ENCODE peak calls at places on chromosomes 7 and 10, in eight cellular contexts. E, Y, H, B, M, O, C and X are unnamed samples.

GRCh38 chr7:20797174-20798080 is 10.7 kb upstream of the SP8 start:
- DNase-seq in E (no peak), Y (no peak), H (no peak), B (no peak), M (no peak), O (no peak), C (no peak), X (no peak)

GRCh38 chr10:12419279-12419847 is 70.0 kb downstream of the CAMK1D start:
- DNase-seq in E (peak), Y (no peak), H (no peak), B (peak), M (no peak), O (no peak), C (no peak), X (no peak)

GRCh38 chr7:15554081-15554480 is 7.7 kb downstream of the AGMO start:
- DNase-seq in E (peak), Y (no peak), H (no peak), B (no peak), M (no peak), O (no peak), C (no peak), X (no peak)

GRCh38 chr10:77452952-77453564 is 184.6 kb downstream of the KCNMA1 start:
- DNase-seq in E (no peak), Y (no peak), H (no peak), B (no peak), M (no peak), O (no peak), C (no peak), X (no peak)

GRCh38 chr7:100130608-100131453 is 4.1 kb downstream of the MBLAC1 start:
- DNase-seq in E (peak), Y (peak), H (no peak), B (peak), M (peak), O (peak), C (peak), X (peak)

GRCh38 chr7:50073093-50073492 is 20.0 kb downstream of the ZPBP start:
- DNase-seq in E (no peak), Y (no peak), H (no peak), B (no peak), M (no peak), O (no peak), C (no peak), X (no peak)

GRCh38 chr7:34900891-34901493 is 136.3 kb downstream of the DPY19L1 start:
- DNase-seq in E (no peak), Y (peak), H (no peak), B (no peak), M (no peak), O (no peak), C (peak), X (no peak)

GRCh38 chr10:48745662-48746245 is 61.1 kb downstream of the WDFY4 start:
- DNase-seq in E (no peak), Y (no peak), H (no peak), B (no peak), M (no peak), O (peak), C (no peak), X (no peak)

GRCh38 chr7:69062020-69062760 is 536.1 kb upstream of the AUTS2 start:
- DNase-seq in E (peak), Y (no peak), H (peak), B (no peak), M (no peak), O (no peak), C (no peak), X (no peak)

GRCh38 chr7:39595102-39595620 is 28.2 kb upstream of the RALA start:
- DNase-seq in E (peak), Y (no peak), H (no peak), B (no peak), M (no peak), O (no peak), C (no peak), X (no peak)

GRCh38 chr7:80775481-80775880 is 137.0 kb downstream of the CD36 start:
- DNase-seq in E (no peak), Y (no peak), H (no peak), B (no peak), M (no peak), O (no peak), C (no peak), X (no peak)

GRCh38 chr10:6212806-6213205 is 10.1 kb downstream of the PFKFB3 start:
- DNase-seq in E (no peak), Y (no peak), H (no peak), B (no peak), M (no peak), O (no peak), C (no peak), X (no peak)

GRCh38 chr10:48449501-48450232 is 143.2 kb downstream of the MAPK8 start:
- DNase-seq in E (no peak), Y (no peak), H (no peak), B (peak), M (peak), O (no peak), C (peak), X (no peak)

GRCh38 chr7:8056431-8056830 is 87.8 kb downstream of the GLCCI1 start:
- DNase-seq in E (peak), Y (no peak), H (no peak), B (no peak), M (no peak), O (no peak), C (no peak), X (no peak)

GRCh38 chr10:122462533-122463465 is 1.4 kb downstream of the HTRA1 start:
- DNase-seq in E (peak), Y (no peak), H (no peak), B (peak), M (no peak), O (no peak), C (no peak), X (no peak)

GRCh38 chr7:138008588-138009349 is 6.9 kb upstream of the CREB3L2 start:
- DNase-seq in E (peak), Y (peak), H (no peak), B (no peak), M (no peak), O (peak), C (peak), X (peak)

GRCh38 chr7:32942783-32943653 is 14.2 kb upstream of the FKBP9 start:
- DNase-seq in E (peak), Y (peak), H (no peak), B (peak), M (peak), O (peak), C (peak), X (peak)

GRCh38 chr10:28778524-28778923 is 101.2 kb downstream of the BAMBI start:
- DNase-seq in E (peak), Y (no peak), H (no peak), B (no peak), M (no peak), O (no peak), C (no peak), X (no peak)

GRCh38 chr10:71429929-71430328 is 33.2 kb downstream of the CDH23 start:
- DNase-seq in E (no peak), Y (no peak), H (no peak), B (no peak), M (no peak), O (no peak), C (no peak), X (no peak)
- TF ChIP-seq CTCF in E (no peak), Y (peak), H (peak), B (no peak), M (no peak), O (peak), C (no peak), X (no peak)

DNA sequence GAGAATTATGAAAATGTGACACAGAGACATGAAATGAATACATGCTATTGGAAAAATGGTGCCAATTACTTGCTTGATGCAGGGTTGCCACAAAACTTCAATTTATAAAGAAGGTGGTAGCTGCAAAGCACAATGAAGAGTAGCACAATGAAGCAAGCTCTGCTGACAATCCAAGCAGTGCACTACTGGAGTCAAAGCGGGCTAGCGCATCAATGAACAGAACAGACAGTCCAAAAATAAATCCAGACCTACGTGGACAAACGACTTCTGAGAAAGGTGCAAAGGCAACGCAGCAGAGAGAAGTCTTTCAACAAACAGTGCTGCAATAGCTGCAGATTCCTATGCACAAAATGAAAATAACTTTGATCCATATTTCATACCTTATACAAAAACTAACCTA is 75.8 kb downstream of the LARP4B start:
- DNase-seq in E (no peak), Y (no peak), H (no peak), B (no peak), M (no peak), O (no peak), C (no peak), X (no peak)
- TF ChIP-seq CTCF in E (no peak), Y (no peak), H (no peak), B (no peak), M (no peak), O (no peak), C (no peak), X (no peak)

GRCh38 chr7:3597243-3597642 is 296.2 kb downstream of the SDK1 start:
- DNase-seq in E (no peak), Y (peak), H (peak), B (no peak), M (no peak), O (no peak), C (no peak), X (no peak)
- TF ChIP-seq CTCF in E (no peak), Y (peak), H (no peak), B (no peak), M (no peak), O (no peak), C (no peak), X (no peak)

GRCh38 chr7:105904064-105904463 is 27.7 kb upstream of the ATXN7L1 start:
- DNase-seq in E (no peak), Y (no peak), H (no peak), B (no peak), M (no peak), O (no peak), C (no peak), X (no peak)
- TF ChIP-seq CTCF in E (no peak), Y (no peak), H (no peak), B (no peak), M (no peak), O (no peak), C (no peak), X (no peak)

GRCh38 chr7:107659666-107660065 is 962 bp upstream of the SLC26A4 start:
- DNase-seq in E (peak), Y (no peak), H (no peak), B (no peak), M (no peak), O (no peak), C (no peak), X (no peak)

GRCh38 chr7:107663196-107663595 is 2.6 kb downstream of the SLC26A4 start:
- DNase-seq in E (no peak), Y (no peak), H (no peak), B (no peak), M (no peak), O (no peak), C (no peak), X (no peak)

GRCh38 chr7:107661865-107662379 is 1.3 kb downstream of the SLC26A4 start:
- DNase-seq in E (no peak), Y (no peak), H (no peak), B (no peak), M (no peak), O (no peak), C (no peak), X (no peak)

GRCh38 chr7:107660381-107661080 is at the start of gene SLC26A4:
- DNase-seq in E (no peak), Y (no peak), H (no peak), B (no peak), M (no peak), O (peak), C (peak), X (no peak)

DNA sequence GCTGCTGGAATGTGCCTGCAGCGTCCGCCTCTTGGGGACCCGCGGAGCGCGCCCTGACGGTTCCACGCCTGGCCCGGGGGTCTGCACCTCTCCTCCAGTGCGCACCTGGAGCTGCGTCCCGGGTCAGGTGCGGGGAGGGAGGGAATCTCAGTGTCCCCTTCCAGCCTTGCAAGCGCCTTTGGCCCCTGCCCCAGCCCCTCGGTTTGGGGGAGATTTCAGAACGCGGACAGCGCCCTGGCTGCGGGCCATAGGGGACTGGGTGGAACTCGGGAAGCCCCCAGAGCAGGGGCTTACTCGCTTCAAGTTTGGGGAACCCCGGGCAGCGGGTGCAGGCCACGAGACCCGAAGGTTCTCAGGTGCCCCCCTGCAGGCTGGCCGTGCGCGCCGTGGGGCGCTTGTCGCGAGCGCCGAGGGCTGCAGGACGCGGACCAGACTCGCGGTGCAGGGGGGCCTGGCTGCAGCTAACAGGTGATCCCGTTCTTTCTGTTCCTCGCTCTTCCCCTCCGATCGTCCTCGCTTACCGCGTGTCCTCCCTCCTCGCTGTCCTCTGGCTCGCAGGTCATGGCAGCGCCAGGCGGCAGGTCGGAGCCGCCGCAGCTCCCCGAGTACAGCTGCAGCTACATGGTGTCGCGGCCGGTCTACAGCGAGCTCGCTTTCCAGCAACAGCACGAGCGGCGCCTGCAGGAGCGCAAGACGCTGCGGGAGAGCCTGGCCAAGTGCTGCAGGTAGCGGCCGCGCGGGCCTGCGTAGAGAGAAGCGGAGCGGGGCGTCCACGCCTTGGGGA is 645 bp downstream of the SLC26A4 start:
- DNase-seq in E (peak), Y (no peak), H (no peak), B (peak), M (peak), O (peak), C (peak), X (no peak)
- TF ChIP-seq CTCF in E (no peak), Y (no peak), H (no peak), B (no peak), M (no peak), O (peak), C (peak), X (no peak)

GRCh38 chr7:130154131-130154500 is 51.1 kb downstream of the TMEM209 start:
- DNase-seq in E (no peak), Y (no peak), H (no peak), B (no peak), M (no peak), O (no peak), C (no peak), X (no peak)

GRCh38 chr7:130153251-130153908 is 51.8 kb downstream of the TMEM209 start:
- DNase-seq in E (no peak), Y (no peak), H (no peak), B (no peak), M (no peak), O (no peak), C (peak), X (no peak)

GRCh38 chr7:130152270-130153141 is 52.7 kb downstream of the TMEM209 start:
- DNase-seq in E (peak), Y (no peak), H (no peak), B (no peak), M (no peak), O (no peak), C (no peak), X (no peak)

GRCh38 chr7:130156140-130156539 is 49.1 kb downstream of the TMEM209 start:
- DNase-seq in E (no peak), Y (no peak), H (no peak), B (no peak), M (no peak), O (no peak), C (no peak), X (no peak)

GRCh38 chr7:130154501-130155317 is 50.5 kb downstream of the TMEM209 start:
- DNase-seq in E (no peak), Y (no peak), H (no peak), B (no peak), M (no peak), O (no peak), C (no peak), X (no peak)
- TF ChIP-seq CTCF in E (no peak), Y (peak), H (peak), B (no peak), M (no peak), O (peak), C (no peak), X (no peak)

GRCh38 chr7:17971392-17971791 is 31.1 kb upstream of the SNX13 start:
- DNase-seq in E (peak), Y (no peak), H (no peak), B (no peak), M (no peak), O (no peak), C (no peak), X (no peak)
- TF ChIP-seq CTCF in E (peak), Y (peak), H (no peak), B (no peak), M (peak), O (no peak), C (no peak), X (no peak)

DNA sequence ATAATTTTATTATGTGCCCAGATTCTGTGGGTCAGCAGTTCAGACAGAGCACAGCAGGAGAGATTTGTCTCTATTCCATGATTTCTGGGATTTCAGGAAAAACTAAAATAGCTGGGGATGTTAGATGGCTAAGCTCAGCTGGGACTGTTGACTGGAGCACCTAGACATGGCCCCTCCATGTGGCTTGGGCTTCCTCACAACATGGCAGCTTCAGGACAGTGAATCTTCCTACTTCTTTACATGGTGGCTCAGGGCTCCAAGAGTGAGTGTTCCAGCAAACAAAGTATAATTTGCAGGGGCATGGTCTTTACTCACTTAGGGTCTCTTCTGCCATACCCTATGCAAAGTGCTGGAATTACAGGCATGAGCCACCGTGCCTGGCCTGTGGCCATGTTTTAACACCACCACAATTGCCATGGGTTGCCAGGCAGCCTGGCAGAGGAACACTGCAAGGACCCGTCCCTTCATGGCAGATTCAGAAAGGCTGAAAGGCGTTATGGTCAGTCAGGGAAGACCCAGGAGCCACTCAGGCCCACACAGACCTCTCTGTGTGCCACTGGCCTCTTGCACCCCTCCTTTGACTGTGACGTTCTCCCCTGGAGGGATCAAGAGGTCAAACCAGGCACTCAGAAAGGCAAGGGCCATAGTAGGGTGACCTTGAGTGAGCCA is 50.8 kb upstream of the ZMIZ1 start:
- DNase-seq in E (no peak), Y (no peak), H (no peak), B (peak), M (peak), O (no peak), C (no peak), X (no peak)
- TF ChIP-seq CTCF in E (no peak), Y (no peak), H (no peak), B (no peak), M (no peak), O (no peak), C (no peak), X (no peak)